ENCODE peak calls at places on chromosomes 5 and 9, in seven cellular contexts. X is upper lobe of left lung; I is pancreas; C is HCT116; K is colonic mucosa; N is CD8-positive, alpha-beta T cell; T is A549. G is an unnamed sample.

GRCh38 chr5:1118738-1119137 is 6.9 kb upstream of the SLC12A7 start:
- DNase-seq in X (peak; percentile 77), I (no peak), C (no peak), K (peak; percentile 84), N (no peak), T (no peak), G (no peak)

GRCh38 chr9:136187683-136188586 is 17.0 kb downstream of the LHX3 start:
- DNase-seq in X (no peak), I (no peak), C (no peak), K (no peak), N (no peak), T (no peak), G (no peak)

GRCh38 chr5:150487199-150488061 is 20.5 kb upstream of the NDST1 start:
- DNase-seq in X (no peak), I (no peak), C (no peak), K (peak; percentile 59), N (no peak), T (peak; percentile 56), G (peak; percentile 51)

GRCh38 chr9:3960661-3961144 is 339.2 kb downstream of the GLIS3 start:
- DNase-seq in X (no peak), I (no peak), C (no peak), K (no peak), N (no peak), T (no peak), G (no peak)

GRCh38 chr5:174617285-174617684 is 107.1 kb upstream of the MSX2 start:
- DNase-seq in X (no peak), I (no peak), C (no peak), K (no peak), N (no peak), T (no peak), G (no peak)

GRCh38 chr5:32013658-32014057 is 160.5 kb downstream of the GOLPH3 start:
- DNase-seq in X (no peak), I (no peak), C (no peak), K (no peak), N (no peak), T (no peak), G (no peak)

GRCh38 chr5:31981361-31981955 is 192.7 kb downstream of the GOLPH3 start:
- DNase-seq in X (no peak), I (no peak), C (no peak), K (no peak), N (no peak), T (no peak), G (no peak)

GRCh38 chr9:122228906-122229837 is at the start of gene LHX6:
- DNase-seq in X (no peak), I (no peak), C (no peak), K (no peak), N (no peak), T (no peak), G (no peak)

DNA sequence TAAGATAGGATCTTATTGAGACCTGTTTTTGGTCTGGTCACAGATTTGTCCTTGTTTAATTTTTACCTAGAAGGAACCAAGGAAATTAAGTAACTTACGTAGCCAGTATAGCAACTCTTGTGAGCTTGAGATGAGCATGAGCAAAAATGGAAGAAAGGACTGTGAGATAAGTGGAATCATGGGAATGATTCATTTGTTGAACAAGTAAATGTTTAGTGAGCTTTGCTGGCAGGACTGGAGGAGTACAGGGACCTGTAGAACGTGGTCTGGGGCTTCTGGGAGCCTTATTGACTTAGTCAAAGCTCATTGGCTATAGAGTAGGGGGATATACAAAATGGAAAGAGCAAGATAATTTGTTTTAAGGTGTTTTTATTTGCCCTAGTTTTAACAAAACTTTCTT is 3.0 kb downstream of the RAD23B start:
- DNase-seq in X (no peak), I (no peak), C (no peak), K (no peak), N (no peak), T (peak; percentile 34), G (no peak)
- H3K27ac ChIP-seq in X (no peak overlapping the region), I (peak overlapping the region; percentile 14), C (no peak overlapping the region), K (no peak overlapping the region), N (no peak overlapping the region), T (peak overlapping the region; percentile 29), G (no peak overlapping the region)

GRCh38 chr5:177297922-177298321 is 5.6 kb downstream of the RAB24 start:
- DNase-seq in X (no peak), I (no peak), C (no peak), K (no peak), N (no peak), T (no peak), G (no peak)

GRCh38 chr5:177293819-177294581 is 9.5 kb downstream of the RAB24 start:
- DNase-seq in X (no peak), I (no peak), C (no peak), K (no peak), N (no peak), T (no peak), G (no peak)

GRCh38 chr5:177296581-177296980 is 6.9 kb downstream of the RAB24 start:
- DNase-seq in X (no peak), I (no peak), C (no peak), K (no peak), N (no peak), T (no peak), G (no peak)

GRCh38 chr5:177294632-177295031 is 8.9 kb downstream of the RAB24 start:
- DNase-seq in X (no peak), I (no peak), C (no peak), K (no peak), N (no peak), T (no peak), G (no peak)

DNA sequence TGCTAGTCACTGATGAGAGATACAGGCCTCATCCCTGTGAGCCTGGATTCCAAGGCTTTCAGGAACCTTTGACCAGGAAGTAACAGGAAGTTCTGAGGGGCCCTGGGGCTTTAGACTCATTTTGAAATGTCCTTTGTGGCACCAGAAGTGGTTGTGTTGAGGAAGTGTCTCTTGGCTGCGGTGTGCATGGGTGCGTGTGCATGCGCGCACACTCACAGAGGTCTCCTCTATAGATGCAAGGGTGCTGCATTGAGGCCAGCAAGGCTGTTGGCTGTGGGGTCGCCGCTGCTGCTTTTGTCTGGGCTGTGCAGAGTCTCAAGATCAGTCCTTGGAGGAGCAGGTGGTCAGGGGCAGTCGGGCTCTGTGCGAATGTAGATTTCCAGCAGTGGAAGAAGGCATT is 7.6 kb downstream of the RAB24 start:
- DNase-seq in X (no peak), I (no peak), C (no peak), K (no peak), N (no peak), T (no peak), G (no peak)
- H3K27ac ChIP-seq in X (peak overlapping the region; percentile 4), I (no peak overlapping the region), C (no peak overlapping the region), K (no peak overlapping the region), N (no peak overlapping the region), T (no peak overlapping the region), G (no peak overlapping the region)

GRCh38 chr5:159337291-159337974 is 7.1 kb upstream of the IL12B start:
- DNase-seq in X (no peak), I (no peak), C (no peak), K (no peak), N (no peak), T (peak; percentile 37), G (no peak)

GRCh38 chr5:159336586-159337290 is 6.5 kb upstream of the IL12B start:
- DNase-seq in X (no peak), I (no peak), C (no peak), K (no peak), N (no peak), T (no peak), G (no peak)

GRCh38 chr5:159339451-159339850 is 9.2 kb upstream of the IL12B start:
- DNase-seq in X (no peak), I (no peak), C (no peak), K (no peak), N (no peak), T (no peak), G (no peak)

GRCh38 chr5:159340511-159340910 is 10.2 kb upstream of the IL12B start:
- DNase-seq in X (no peak), I (no peak), C (no peak), K (no peak), N (peak; percentile 6), T (no peak), G (no peak)

GRCh38 chr5:159338143-159338542 is 7.9 kb upstream of the IL12B start:
- DNase-seq in X (no peak), I (no peak), C (no peak), K (no peak), N (no peak), T (no peak), G (no peak)
- H3K27ac ChIP-seq in X (no peak overlapping the region), I (no peak overlapping the region), C (no peak overlapping the region), K (no peak overlapping the region), N (no peak overlapping the region), T (peak overlapping the region; percentile 18), G (no peak overlapping the region)

GRCh38 chr9:30522486-30522885 is 1862.0 kb upstream of the ACO1 start:
- DNase-seq in X (no peak), I (no peak), C (no peak), K (no peak), N (no peak), T (no peak), G (no peak)
- H3K27ac ChIP-seq in X (no peak overlapping the region), I (no peak overlapping the region), C (no peak overlapping the region), K (no peak overlapping the region), N (no peak overlapping the region), T (no peak overlapping the region), G (no peak overlapping the region)

DNA sequence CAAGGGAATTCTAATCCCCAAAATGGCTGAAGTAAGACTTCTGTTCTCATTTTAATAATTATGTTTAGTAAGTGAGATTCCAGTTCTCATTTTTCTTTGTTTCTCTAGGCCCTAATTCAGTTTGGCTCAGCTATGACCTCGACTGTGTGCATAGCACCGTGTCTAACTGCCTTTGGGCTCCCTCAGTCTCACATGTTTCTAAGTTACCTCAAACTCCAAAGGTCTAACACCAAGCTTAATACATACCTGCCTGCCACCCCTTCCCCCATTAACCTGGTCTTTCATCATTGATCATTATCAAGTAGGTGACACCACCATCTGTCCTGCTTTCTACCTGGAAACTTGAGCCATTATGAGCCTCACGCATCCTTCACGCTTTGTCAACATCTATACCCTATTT is 273.2 kb downstream of the SAXO1 start:
- DNase-seq in X (no peak), I (no peak), C (no peak), K (no peak), N (no peak), T (no peak), G (no peak)
- H3K27ac ChIP-seq in X (no peak overlapping the region), I (no peak overlapping the region), C (no peak overlapping the region), K (no peak overlapping the region), N (no peak overlapping the region), T (no peak overlapping the region), G (no peak overlapping the region)

GRCh38 chr5:43063731-43064171 is 23.6 kb upstream of the ANXA2R start:
- DNase-seq in X (no peak), I (no peak), C (no peak), K (no peak), N (no peak), T (peak; percentile 76), G (no peak)
- H3K27ac ChIP-seq in X (peak overlapping the region; percentile 98), I (no peak overlapping the region), C (peak overlapping the region; percentile 93), K (no peak overlapping the region), N (peak overlapping the region; percentile 96), T (peak overlapping the region; percentile 92), G (peak overlapping the region; percentile 35)

G was measured in substantia nigra.